ENCODE peak calls at places on chromosomes 16 and 17, in nine cellular contexts. T is stomach; I is IMR-90; N is left ventricle myocardium inferior; J is neuronal stem cell; F is choroid plexus epithelial cell; H is fibroblast of mammary gland; O is CD8-positive, alpha-beta T cell; M is CD4-positive, CD25-positive, alpha-beta regulatory T cell. K is an unnamed sample.

GRCh38 chr16:22317001-22317530 is 19.9 kb downstream of the POLR3E start:
- DNase-seq in O (no peak), M (no peak), J (no peak), H (no peak), I (no peak), N (no peak), F (no peak), T (no peak), K (peak; percentile 67)

GRCh38 chr16:82366462-82366861 is 196.4 kb upstream of the MPHOSPH6 start:
- DNase-seq in J (no peak), O (no peak), N (no peak), T (no peak), I (no peak), M (no peak), F (no peak), H (no peak), K (no peak)

GRCh38 chr17:39667262-39668140 is 752 bp upstream of the PNMT start:
- DNase-seq in T (peak; percentile 57), H (no peak), N (peak; percentile 66), M (no peak), I (no peak), F (no peak), O (no peak), J (no peak), K (no peak)

GRCh38 chr16:31273187-31273586 is 13.4 kb downstream of the ITGAM start:
- DNase-seq in H (peak; percentile 3), T (no peak), M (no peak), F (no peak), N (no peak), I (no peak), O (no peak), J (no peak), K (no peak)

GRCh38 chr17:9272506-9272905 is 251.2 kb downstream of the NTN1 start:
- DNase-seq in J (no peak), I (no peak), F (no peak), N (no peak), H (peak; percentile 45), O (no peak), T (no peak), M (no peak), K (no peak)

GRCh38 chr16:1630450-1631213 is 18.5 kb downstream of the CRAMP1 start:
- DNase-seq in T (no peak), I (no peak), O (no peak), J (no peak), H (no peak), F (no peak), N (no peak), M (no peak), K (no peak)

GRCh38 chr16:58264961-58265479 is 29.8 kb downstream of the PRSS54 start:
- DNase-seq in F (peak; percentile 81), N (no peak), H (peak; percentile 74), I (peak; percentile 84), T (no peak), O (no peak), J (no peak), M (no peak), K (no peak)

GRCh38 chr17:82031885-82032627 is 578 bp downstream of the RAC3 start:
- DNase-seq in N (no peak), J (no peak), F (no peak), O (no peak), I (no peak), M (no peak), H (no peak), T (peak; percentile 74), K (no peak)

GRCh38 chr16:66386629-66387622 is 20.4 kb downstream of the CDH5 start:
- DNase-seq in H (no peak), F (no peak), I (no peak), N (no peak), O (no peak), T (peak; percentile 8), M (no peak), J (no peak), K (no peak)

GRCh38 chr17:82489117-82489516 is 30.4 kb upstream of the FOXK2 start:
- DNase-seq in J (no peak), H (peak; percentile 77), M (no peak), N (peak; percentile 79), I (peak; percentile 65), F (no peak), O (no peak), T (no peak), K (no peak)

GRCh38 chr17:62319846-62320245 is 60.5 kb upstream of the EFCAB3 start:
- DNase-seq in M (no peak), H (no peak), I (no peak), O (no peak), F (no peak), J (no peak), N (no peak), T (no peak), K (no peak)

GRCh38 chr17:45143767-45144198 is 4.5 kb upstream of the HEXIM1 start:
- DNase-seq in J (no peak), I (peak; percentile 80), M (no peak), H (peak; percentile 92), N (peak; percentile 92), F (peak; percentile 85), T (peak; percentile 65), O (peak; percentile 14), K (peak; percentile 96)

GRCh38 chr17:50027639-50028206 is 28.2 kb upstream of the ITGA3 start:
- DNase-seq in J (no peak), N (peak; percentile 55), O (no peak), I (peak; percentile 96), T (peak; percentile 66), H (peak; percentile 94), M (no peak), F (peak; percentile 93), K (peak; percentile 87)

GRCh38 chr16:56354016-56354415 is 71.3 kb downstream of the AMFR start:
- DNase-seq in O (no peak), H (no peak), F (no peak), J (no peak), M (no peak), N (no peak), T (peak; percentile 7), I (no peak), K (no peak)

GRCh38 chr17:19718041-19718612 is 1.7 kb upstream of the SLC47A2 start:
- DNase-seq in T (no peak), M (no peak), N (no peak), F (no peak), J (no peak), H (no peak), O (no peak), I (no peak), K (peak; percentile 70)

GRCh38 chr17:78717431-78717980 is 64.6 kb downstream of the CYTH1 start:
- DNase-seq in F (peak; percentile 42), I (peak; percentile 26), M (no peak), N (no peak), O (no peak), J (no peak), H (peak; percentile 42), T (no peak), K (no peak)
- H3K4me3 ChIP-seq in F (peak overlapping the region; percentile 53), I (peak overlapping the region; percentile 34), M (peak overlapping the region; percentile 51), N (peak overlapping the region; percentile 72), O (peak overlapping the region; percentile 25), J (peak overlapping the region; percentile 65), H (peak overlapping the region; percentile 51), T (peak overlapping the region; percentile 57), K (peak overlapping the region; percentile 54)

GRCh38 chr17:4501295-4501949 is 2.7 kb downstream of the SPNS2 start:
- DNase-seq in T (no peak), N (no peak), J (no peak), F (no peak), H (no peak), M (no peak), I (no peak), O (no peak), K (no peak)

GRCh38 chr17:4500188-4500565 is 1.5 kb downstream of the SPNS2 start:
- DNase-seq in M (no peak), J (no peak), N (no peak), H (no peak), O (no peak), T (no peak), I (no peak), F (no peak), K (no peak)

GRCh38 chr17:4499431-4500187 is 928 bp downstream of the SPNS2 start:
- DNase-seq in M (peak; percentile 20), O (no peak), N (no peak), H (no peak), J (peak; percentile 36), I (no peak), F (no peak), T (no peak), K (no peak)

GRCh38 chr17:4498461-4499397 is at the start of gene SPNS2:
- DNase-seq in O (peak; percentile 42), F (peak; percentile 39), N (peak; percentile 75), T (peak; percentile 83), I (peak; percentile 29), H (peak; percentile 16), J (peak; percentile 64), M (peak; percentile 51), K (no peak)

GRCh38 chr17:4497101-4497824 is 1.4 kb upstream of the SPNS2 start:
- DNase-seq in F (no peak), M (no peak), T (no peak), I (peak; percentile 52), H (peak; percentile 10), O (no peak), N (no peak), J (no peak), K (no peak)
- H3K4me3 ChIP-seq in F (no peak overlapping the region), M (no peak overlapping the region), T (no peak overlapping the region), I (no peak overlapping the region), H (no peak overlapping the region), O (no peak overlapping the region), N (no peak overlapping the region), J (no peak overlapping the region), K (no peak overlapping the region)

GRCh38 chr16:55053071-55053415 is 122.4 kb downstream of the IRX5 start:
- DNase-seq in N (no peak), T (no peak), M (no peak), O (no peak), H (no peak), F (no peak), J (no peak), I (no peak), K (no peak)
- H3K4me3 ChIP-seq in N (no peak overlapping the region), T (no peak overlapping the region), M (no peak overlapping the region), O (no peak overlapping the region), H (no peak overlapping the region), F (no peak overlapping the region), J (no peak overlapping the region), I (no peak overlapping the region), K (no peak overlapping the region)

GRCh38 chr16:86680137-86680536 is 101.8 kb downstream of the FOXL1 start:
- DNase-seq in M (no peak), H (peak; percentile 93), I (peak; percentile 85), J (no peak), T (no peak), O (no peak), F (peak; percentile 59), N (peak; percentile 44), K (no peak)
- H3K4me3 ChIP-seq in M (no peak overlapping the region), H (no peak overlapping the region), I (no peak overlapping the region), J (no peak overlapping the region), T (no peak overlapping the region), O (no peak overlapping the region), F (no peak overlapping the region), N (no peak overlapping the region), K (no peak overlapping the region)

DNA sequence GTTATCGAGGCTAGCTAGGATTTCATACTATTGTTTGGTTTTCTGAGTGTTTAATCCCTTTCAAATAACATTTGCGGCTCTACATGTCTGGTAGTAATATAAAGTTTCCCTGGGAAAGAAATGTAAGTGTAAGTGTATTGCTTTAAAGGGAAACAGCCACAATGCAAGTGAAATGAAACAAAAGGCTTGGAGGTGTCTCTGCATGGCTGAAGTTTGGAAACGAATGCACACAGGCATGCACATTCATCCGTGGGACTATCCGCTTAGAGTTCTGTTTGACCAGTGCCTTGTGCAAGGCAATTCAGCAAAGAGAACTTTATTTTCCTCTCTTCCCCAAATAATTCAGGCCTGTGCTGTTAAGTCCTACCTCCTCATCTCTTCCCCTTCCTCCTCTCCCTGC is 56.1 kb upstream of the MRTFB start:
- DNase-seq in N (no peak), T (no peak), J (no peak), M (no peak), I (peak; percentile 30), H (peak; percentile 31), O (no peak), F (peak; percentile 38), K (no peak)
- H3K4me3 ChIP-seq in N (peak overlapping the region; percentile 51), T (peak overlapping the region; percentile 15), J (no peak overlapping the region), M (no peak overlapping the region), I (no peak overlapping the region), H (no peak overlapping the region), O (no peak overlapping the region), F (no peak overlapping the region), K (peak overlapping the region; percentile 1)